ENCODE peak calls at places on chromosomes 4 and X, in six cellular contexts. One of them, this sample, is unnamed.

GRCh38 chr4:98653890-98654867 is 4.2 kb downstream of the TSPAN5 start:
- DNase-seq in iris pigment epithelial cell: peak; percentile 97
- DNase-seq in pulmonary artery endothelial cell: peak; percentile 41
- DNase-seq in BE2C: no peak
- DNase-seq in HFF-Myc: peak; percentile 97
- DNase-seq in activated naive CD4-positive, alpha-beta T cell: no peak
- DNase-seq in this sample: peak; percentile 44

GRCh38 chr4:145909331-145909730 is 29.3 kb downstream of the ZNF827 start:
- DNase-seq in HFF-Myc: no peak
- DNase-seq in iris pigment epithelial cell: no peak
- DNase-seq in activated naive CD4-positive, alpha-beta T cell: no peak
- DNase-seq in pulmonary artery endothelial cell: no peak
- DNase-seq in BE2C: peak; percentile 62
- DNase-seq in this sample: no peak

GRCh38 chr4:98970386-98970785 is 25.1 kb upstream of the METAP1 start:
- DNase-seq in pulmonary artery endothelial cell: no peak
- DNase-seq in BE2C: no peak
- DNase-seq in HFF-Myc: no peak
- DNase-seq in iris pigment epithelial cell: no peak
- DNase-seq in activated naive CD4-positive, alpha-beta T cell: no peak
- DNase-seq in this sample: no peak

GRCh38 chrX:150509703-150510102 is 58.7 kb upstream of the MTM1 start:
- DNase-seq in iris pigment epithelial cell: no peak
- DNase-seq in activated naive CD4-positive, alpha-beta T cell: no peak
- DNase-seq in pulmonary artery endothelial cell: no peak
- DNase-seq in BE2C: no peak
- DNase-seq in HFF-Myc: no peak
- DNase-seq in this sample: no peak

GRCh38 chrX:20442597-20442996 is 175.9 kb upstream of the RPS6KA3 start:
- DNase-seq in HFF-Myc: peak; percentile 44
- DNase-seq in activated naive CD4-positive, alpha-beta T cell: peak; percentile 73
- DNase-seq in pulmonary artery endothelial cell: peak; percentile 43
- DNase-seq in iris pigment epithelial cell: peak; percentile 84
- DNase-seq in BE2C: peak; percentile 82
- DNase-seq in this sample: peak; percentile 39

GRCh38 chrX:93428497-93428896 is 244.9 kb downstream of the NAP1L3 start:
- DNase-seq in HFF-Myc: no peak
- DNase-seq in iris pigment epithelial cell: no peak
- DNase-seq in BE2C: no peak
- DNase-seq in activated naive CD4-positive, alpha-beta T cell: no peak
- DNase-seq in pulmonary artery endothelial cell: no peak
- DNase-seq in this sample: no peak

GRCh38 chrX:77426811-77427210 is 20.4 kb upstream of the FGF16 start:
- DNase-seq in BE2C: no peak
- DNase-seq in pulmonary artery endothelial cell: no peak
- DNase-seq in HFF-Myc: no peak
- DNase-seq in iris pigment epithelial cell: no peak
- DNase-seq in activated naive CD4-positive, alpha-beta T cell: no peak
- DNase-seq in this sample: no peak

GRCh38 chr4:39495446-39496208 is 31.6 kb downstream of the UGDH start:
- DNase-seq in activated naive CD4-positive, alpha-beta T cell: no peak
- DNase-seq in pulmonary artery endothelial cell: no peak
- DNase-seq in BE2C: no peak
- DNase-seq in HFF-Myc: no peak
- DNase-seq in iris pigment epithelial cell: peak; percentile 15
- DNase-seq in this sample: no peak

GRCh38 chrX:75086731-75087195 is 69.3 kb downstream of the ABCB7 start:
- DNase-seq in activated naive CD4-positive, alpha-beta T cell: no peak
- DNase-seq in iris pigment epithelial cell: peak; percentile 5
- DNase-seq in pulmonary artery endothelial cell: no peak
- DNase-seq in HFF-Myc: no peak
- DNase-seq in BE2C: no peak
- DNase-seq in this sample: no peak

GRCh38 chrX:17923546-17923945 is 62.4 kb upstream of the RAI2 start:
- DNase-seq in pulmonary artery endothelial cell: no peak
- DNase-seq in HFF-Myc: no peak
- DNase-seq in activated naive CD4-positive, alpha-beta T cell: no peak
- DNase-seq in BE2C: peak; percentile 9
- DNase-seq in iris pigment epithelial cell: no peak
- DNase-seq in this sample: no peak

GRCh38 chrX:96147645-96148044 is 537.0 kb upstream of the DIAPH2 start:
- DNase-seq in pulmonary artery endothelial cell: no peak
- DNase-seq in iris pigment epithelial cell: no peak
- DNase-seq in HFF-Myc: no peak
- DNase-seq in BE2C: no peak
- DNase-seq in activated naive CD4-positive, alpha-beta T cell: no peak
- DNase-seq in this sample: no peak

GRCh38 chr4:148270600-148270999 is 171.6 kb downstream of the NR3C2 start:
- DNase-seq in pulmonary artery endothelial cell: no peak
- DNase-seq in BE2C: no peak
- DNase-seq in activated naive CD4-positive, alpha-beta T cell: no peak
- DNase-seq in HFF-Myc: no peak
- DNase-seq in iris pigment epithelial cell: no peak
- DNase-seq in this sample: peak; percentile 36

GRCh38 chr4:96016615-96017299 is 176.9 kb downstream of the PDHA2 start:
- DNase-seq in iris pigment epithelial cell: peak; percentile 40
- DNase-seq in HFF-Myc: no peak
- DNase-seq in pulmonary artery endothelial cell: no peak
- DNase-seq in activated naive CD4-positive, alpha-beta T cell: no peak
- DNase-seq in BE2C: no peak
- DNase-seq in this sample: no peak

GRCh38 chr4:175277816-175278215 is 359.7 kb downstream of the ADAM29 start:
- DNase-seq in BE2C: no peak
- DNase-seq in HFF-Myc: no peak
- DNase-seq in activated naive CD4-positive, alpha-beta T cell: no peak
- DNase-seq in pulmonary artery endothelial cell: no peak
- DNase-seq in iris pigment epithelial cell: no peak
- DNase-seq in this sample: no peak

GRCh38 chr4:111641813-111642579 is 503.3 kb upstream of the FAM241A start:
- DNase-seq in pulmonary artery endothelial cell: peak; percentile 58
- DNase-seq in iris pigment epithelial cell: peak; percentile 96
- DNase-seq in activated naive CD4-positive, alpha-beta T cell: no peak
- DNase-seq in HFF-Myc: peak; percentile 87
- DNase-seq in BE2C: peak; percentile 74
- DNase-seq in this sample: peak; percentile 90

This sample was measured in glomerular endothelial cell.